ENCODE peak calls at places on chromosome 18, in six cellular contexts. S is transverse colon, Y is tibial nerve, U is endothelial cell of umbilical vein, I is colonic mucosa, K is body of pancreas. A is an unnamed sample.

GRCh38 chr18:47215554-47216138 is 35.8 kb downstream of the SKOR2 start:
- DNase-seq in S (no peak), Y (no peak), U (peak; percentile 47), I (no peak), K (peak; percentile 17), A (peak; percentile 15)

GRCh38 chr18:35076126-35076525 is 34.9 kb downstream of the MAPRE2 start:
- DNase-seq in S (no peak), Y (no peak), U (no peak), I (no peak), K (no peak), A (no peak)

GRCh38 chr18:46821856-46822711 is 65.2 kb upstream of the ST8SIA5 start:
- DNase-seq in S (no peak), Y (no peak), U (no peak), I (no peak), K (no peak), A (no peak)

GRCh38 chr18:23684515-23685197 is 4.6 kb upstream of the LAMA3 start:
- DNase-seq in S (no peak), Y (no peak), U (no peak), I (no peak), K (no peak), A (peak; percentile 42)

GRCh38 chr18:68623342-68623741 is 91.6 kb downstream of the TMX3 start:
- DNase-seq in S (no peak), Y (no peak), U (peak; percentile 72), I (no peak), K (peak; percentile 55), A (peak; percentile 28)

GRCh38 chr18:9547767-9548166 is 66.6 kb downstream of the PPP4R1 start:
- DNase-seq in S (no peak), Y (no peak), U (no peak), I (no peak), K (no peak), A (no peak)

GRCh38 chr18:59639136-59639535 is 58.1 kb downstream of the CCBE1 start:
- DNase-seq in S (no peak), Y (no peak), U (no peak), I (no peak), K (no peak), A (no peak)

GRCh38 chr18:28204154-28204553 is 27.2 kb upstream of the CDH2 start:
- DNase-seq in S (no peak), Y (no peak), U (peak; percentile 83), I (no peak), K (no peak), A (no peak)

GRCh38 chr18:60372598-60372997 is at the start of gene MC4R:
- DNase-seq in S (peak; percentile 17), Y (no peak), U (no peak), I (peak; percentile 18), K (peak; percentile 9), A (no peak)

GRCh38 chr18:28494151-28494550 is 317.2 kb upstream of the CDH2 start:
- DNase-seq in S (no peak), Y (no peak), U (no peak), I (no peak), K (no peak), A (no peak)

GRCh38 chr18:78517328-78517727 is 462.3 kb upstream of the SALL3 start:
- DNase-seq in S (no peak), Y (no peak), U (no peak), I (no peak), K (no peak), A (no peak)

GRCh38 chr18:35005963-35006577 is 35.1 kb upstream of the MAPRE2 start:
- DNase-seq in S (no peak), Y (no peak), U (peak; percentile 83), I (no peak), K (no peak), A (no peak)

GRCh38 chr18:47953471-47953931 is 23.0 kb upstream of the SMAD2 start:
- DNase-seq in S (peak; percentile 17), Y (no peak), U (peak; percentile 34), I (peak; percentile 19), K (peak; percentile 17), A (no peak)

GRCh38 chr18:48539406-48540328 is 836 bp downstream of the CTIF start:
- DNase-seq in S (peak; percentile 45), Y (peak; percentile 21), U (peak; percentile 59), I (peak; percentile 49), K (peak; percentile 54), A (no peak)

GRCh38 chr18:9506046-9506792 is 30.9 kb downstream of the RALBP1 start:
- DNase-seq in S (peak; percentile 31), Y (no peak), U (no peak), I (peak; percentile 25), K (peak; percentile 42), A (no peak)

GRCh38 chr18:73848656-73849055 is 299.0 kb downstream of the FBXO15 start:
- DNase-seq in S (no peak), Y (peak; percentile 15), U (no peak), I (no peak), K (no peak), A (no peak)

GRCh38 chr18:72675394-72675793 is 131.3 kb upstream of the CBLN2 start:
- DNase-seq in S (no peak), Y (no peak), U (no peak), I (no peak), K (no peak), A (no peak)

GRCh38 chr18:499351-500229 is 911 bp downstream of the COLEC12 start:
- DNase-seq in S (no peak), Y (no peak), U (peak; percentile 57), I (no peak), K (peak; percentile 24), A (peak; percentile 82)

GRCh38 chr18:50970006-50970405 is 2.2 kb downstream of the ELAC1 start:
- DNase-seq in S (peak; percentile 64), Y (no peak), U (no peak), I (peak; percentile 74), K (peak; percentile 82), A (no peak)

GRCh38 chr18:59685501-59685900 is 11.7 kb downstream of the CCBE1 start:
- DNase-seq in S (no peak), Y (no peak), U (no peak), I (no peak), K (no peak), A (no peak)

GRCh38 chr18:2411381-2411977 is 159.8 kb downstream of the METTL4 start:
- DNase-seq in S (no peak), Y (no peak), U (peak; percentile 54), I (no peak), K (no peak), A (no peak)

GRCh38 chr18:76522104-76522503 is 27.1 kb upstream of the ZNF516 start:
- DNase-seq in S (no peak), Y (no peak), U (no peak), I (no peak), K (no peak), A (no peak)
- TF ChIP-seq CTCF in S (no peak), Y (no peak), U (no peak), I (no peak), K (no peak), A (no peak)

GRCh38 chr18:77251730-77252050 is 2.0 kb downstream of the GALR1 start:
- DNase-seq in S (no peak), Y (no peak), U (no peak), I (no peak), K (no peak), A (no peak)
- H3K4me3 ChIP-seq in S (no peak overlapping the region), Y (no peak overlapping the region), U (no peak overlapping the region), I (no peak overlapping the region), K (no peak overlapping the region), A (no peak overlapping the region)

GRCh38 chr18:41975287-41975683 is 20.3 kb downstream of the PIK3C3 start:
- DNase-seq in S (no peak), Y (no peak), U (no peak), I (no peak), K (no peak), A (no peak)
- H3K4me1 ChIP-seq in S (no peaks in the 10 kb centered on the region), Y (no peaks in the 10 kb centered on the region), U (no peaks in the 10 kb centered on the region), I (no peaks in the 10 kb centered on the region), K (no peaks in the 10 kb centered on the region), A (no peaks in the 10 kb centered on the region)

GRCh38 chr18:21933931-21934765 is 193.6 kb downstream of the MIB1 start:
- DNase-seq in S (no peak), Y (no peak), U (no peak), I (no peak), K (no peak), A (peak; percentile 18)
- TF ChIP-seq CTCF in S (no peak), Y (no peak), U (no peak), I (no peak), K (no peak), A (no peak)

A was measured in Caco-2.